ENCODE peak calls at places on chromosomes 16 and 17, in six cellular contexts. Z, L, G, S, T and P are unnamed samples.
A peak's percentile ranks its signal among the peaks of the same experiment; 100 is the strongest.

GRCh38 chr16:88864099-88864498 is 2.4 kb downstream of the PABPN1L start:
- DNase-seq in S (no peak), G (no peak), L (no peak), Z (no peak), T (no peak), P (no peak)

GRCh38 chr16:14097182-14097951 is 26.2 kb downstream of the MRTFB start:
- DNase-seq in G (no peak), T (peak; percentile 31), S (no peak), L (no peak), Z (no peak), P (no peak)

GRCh38 chr17:9999948-10000695 is 95.1 kb upstream of the RCVRN start:
- DNase-seq in L (no peak), S (no peak), T (no peak), G (no peak), Z (no peak), P (no peak)

GRCh38 chr17:62775876-62776275 is 32.2 kb downstream of the MARCHF10 start:
- DNase-seq in Z (no peak), L (no peak), S (no peak), T (no peak), G (no peak), P (no peak)

GRCh38 chr16:626787-627457 is 3.9 kb upstream of the WFIKKN1 start:
- DNase-seq in Z (peak; percentile 96), L (no peak), S (peak; percentile 96), T (no peak), G (no peak), P (no peak)

GRCh38 chr16:2056681-2057407 is 9.1 kb downstream of the TSC2 start:
- DNase-seq in Z (no peak), T (no peak), G (no peak), S (no peak), L (no peak), P (no peak)

GRCh38 chr17:61399131-61400057 is at the start of gene TBX2:
- DNase-seq in G (no peak), L (peak; percentile 98), T (peak; percentile 100), Z (peak; percentile 93), S (peak; percentile 89), P (no peak)

GRCh38 chr17:62109378-62109902 is 44.4 kb upstream of the MED13 start:
- DNase-seq in L (peak; percentile 79), G (peak; percentile 4), S (peak; percentile 43), Z (peak; percentile 74), T (peak; percentile 44), P (no peak)

GRCh38 chr17:56679148-56679766 is 85.8 kb downstream of the NOG start:
- DNase-seq in L (peak; percentile 68), G (no peak), S (no peak), Z (peak; percentile 51), T (peak; percentile 65), P (no peak)

GRCh38 chr16:88349153-88349902 is 33.4 kb upstream of the ZNF469 start:
- DNase-seq in L (no peak), G (no peak), S (no peak), Z (no peak), T (no peak), P (no peak)

GRCh38 chr16:74874912-74875311 is 100.3 kb upstream of the FA2H start:
- DNase-seq in T (no peak), G (no peak), L (no peak), Z (no peak), S (no peak), P (no peak)

GRCh38 chr16:65698943-65699342 is 577.1 kb upstream of the CDH11 start:
- DNase-seq in T (no peak), L (no peak), G (no peak), S (no peak), Z (no peak), P (no peak)